ENCODE peak calls at places on chromosomes 16 and 17, in nine cellular contexts. One of them, this sample, is unnamed.

GRCh38 chr16:84876873-84877606 is 57.3 kb downstream of the CRISPLD2 start:
- DNase-seq in PC-9: no peak
- DNase-seq in glutamatergic neuron: no peak
- DNase-seq in mucosa of descending colon: no peak
- DNase-seq in K562: no peak
- DNase-seq in heart left ventricle: no peak
- DNase-seq in left ventricle myocardium inferior: peak
- DNase-seq in cardiac muscle cell: no peak
- DNase-seq in activated B cell treated with CpG ODN at 0.5 μM for 24 hours: no peak
- DNase-seq in this sample: no peak

GRCh38 chr16:54591816-54592246 is 305.2 kb upstream of the IRX3 start:
- DNase-seq in PC-9: no peak
- DNase-seq in glutamatergic neuron: no peak
- DNase-seq in mucosa of descending colon: no peak
- DNase-seq in K562: no peak
- DNase-seq in heart left ventricle: no peak
- DNase-seq in left ventricle myocardium inferior: no peak
- DNase-seq in cardiac muscle cell: no peak
- DNase-seq in activated B cell treated with CpG ODN at 0.5 μM for 24 hours: no peak
- DNase-seq in this sample: no peak

GRCh38 chr17:57550671-57551315 is 194.3 kb downstream of the CCDC182 start:
- DNase-seq in PC-9: no peak
- DNase-seq in glutamatergic neuron: no peak
- DNase-seq in mucosa of descending colon: no peak
- DNase-seq in K562: no peak
- DNase-seq in heart left ventricle: no peak
- DNase-seq in left ventricle myocardium inferior: no peak
- DNase-seq in cardiac muscle cell: no peak
- DNase-seq in activated B cell treated with CpG ODN at 0.5 μM for 24 hours: no peak
- DNase-seq in this sample: no peak

GRCh38 chr17:74920679-74921044 is 2.4 kb downstream of the USH1G start:
- DNase-seq in PC-9: no peak
- DNase-seq in glutamatergic neuron: peak
- DNase-seq in mucosa of descending colon: no peak
- DNase-seq in K562: peak
- DNase-seq in heart left ventricle: no peak
- DNase-seq in left ventricle myocardium inferior: no peak
- DNase-seq in cardiac muscle cell: no peak
- DNase-seq in activated B cell treated with CpG ODN at 0.5 μM for 24 hours: no peak
- DNase-seq in this sample: no peak

GRCh38 chr17:3012926-3013581 is 50.4 kb downstream of the OR1D5 start:
- DNase-seq in PC-9: peak
- DNase-seq in glutamatergic neuron: peak
- DNase-seq in mucosa of descending colon: peak
- DNase-seq in K562: peak
- DNase-seq in heart left ventricle: peak
- DNase-seq in left ventricle myocardium inferior: peak
- DNase-seq in cardiac muscle cell: peak
- DNase-seq in activated B cell treated with CpG ODN at 0.5 μM for 24 hours: peak
- DNase-seq in this sample: no peak

GRCh38 chr16:2095315-2095853 is 40.3 kb downstream of the PKD1 start:
- DNase-seq in PC-9: no peak
- DNase-seq in glutamatergic neuron: no peak
- DNase-seq in mucosa of descending colon: no peak
- DNase-seq in K562: no peak
- DNase-seq in heart left ventricle: no peak
- DNase-seq in left ventricle myocardium inferior: no peak
- DNase-seq in cardiac muscle cell: no peak
- DNase-seq in activated B cell treated with CpG ODN at 0.5 μM for 24 hours: no peak
- DNase-seq in this sample: no peak

GRCh38 chr16:84907575-84907974 is 87.8 kb downstream of the CRISPLD2 start:
- DNase-seq in PC-9: no peak
- DNase-seq in glutamatergic neuron: no peak
- DNase-seq in mucosa of descending colon: no peak
- DNase-seq in K562: no peak
- DNase-seq in heart left ventricle: peak
- DNase-seq in left ventricle myocardium inferior: no peak
- DNase-seq in cardiac muscle cell: peak
- DNase-seq in activated B cell treated with CpG ODN at 0.5 μM for 24 hours: no peak
- DNase-seq in this sample: no peak

GRCh38 chr17:16072031-16072430 is 72.4 kb downstream of the TTC19 start:
- DNase-seq in PC-9: no peak
- DNase-seq in glutamatergic neuron: no peak
- DNase-seq in mucosa of descending colon: no peak
- DNase-seq in K562: no peak
- DNase-seq in heart left ventricle: no peak
- DNase-seq in left ventricle myocardium inferior: no peak
- DNase-seq in cardiac muscle cell: no peak
- DNase-seq in activated B cell treated with CpG ODN at 0.5 μM for 24 hours: no peak
- DNase-seq in this sample: no peak

GRCh38 chr16:1159973-1160772 is 7.3 kb downstream of the CACNA1H start:
- DNase-seq in PC-9: no peak
- DNase-seq in glutamatergic neuron: peak
- DNase-seq in mucosa of descending colon: no peak
- DNase-seq in K562: no peak
- DNase-seq in heart left ventricle: peak
- DNase-seq in left ventricle myocardium inferior: peak
- DNase-seq in cardiac muscle cell: no peak
- DNase-seq in activated B cell treated with CpG ODN at 0.5 μM for 24 hours: no peak
- DNase-seq in this sample: no peak

GRCh38 chr17:846901-847777 is 65.0 kb downstream of the MRM3 start:
- DNase-seq in PC-9: no peak
- DNase-seq in glutamatergic neuron: no peak
- DNase-seq in mucosa of descending colon: no peak
- DNase-seq in K562: no peak
- DNase-seq in heart left ventricle: no peak
- DNase-seq in left ventricle myocardium inferior: no peak
- DNase-seq in cardiac muscle cell: no peak
- DNase-seq in activated B cell treated with CpG ODN at 0.5 μM for 24 hours: no peak
- DNase-seq in this sample: no peak

GRCh38 chr16:62034236-62035114 is 1.8 kb downstream of the CDH8 start:
- DNase-seq in PC-9: no peak
- DNase-seq in glutamatergic neuron: no peak
- DNase-seq in mucosa of descending colon: no peak
- DNase-seq in K562: no peak
- DNase-seq in heart left ventricle: no peak
- DNase-seq in left ventricle myocardium inferior: no peak
- DNase-seq in cardiac muscle cell: no peak
- DNase-seq in activated B cell treated with CpG ODN at 0.5 μM for 24 hours: no peak
- DNase-seq in this sample: no peak

GRCh38 chr16:83002351-83003334 is 375.9 kb downstream of the CDH13 start:
- DNase-seq in PC-9: no peak
- DNase-seq in glutamatergic neuron: no peak
- DNase-seq in mucosa of descending colon: no peak
- DNase-seq in K562: no peak
- DNase-seq in heart left ventricle: no peak
- DNase-seq in left ventricle myocardium inferior: no peak
- DNase-seq in cardiac muscle cell: peak
- DNase-seq in activated B cell treated with CpG ODN at 0.5 μM for 24 hours: no peak
- DNase-seq in this sample: no peak

GRCh38 chr16:46801428-46802049 is 29.4 kb downstream of the C16orf87 start:
- DNase-seq in PC-9: no peak
- DNase-seq in glutamatergic neuron: no peak
- DNase-seq in mucosa of descending colon: no peak
- DNase-seq in K562: no peak
- DNase-seq in heart left ventricle: no peak
- DNase-seq in left ventricle myocardium inferior: no peak
- DNase-seq in cardiac muscle cell: peak
- DNase-seq in activated B cell treated with CpG ODN at 0.5 μM for 24 hours: no peak
- DNase-seq in this sample: no peak

GRCh38 chr16:8925455-8925854 is 38.3 kb downstream of the USP7 start:
- DNase-seq in PC-9: no peak
- DNase-seq in glutamatergic neuron: no peak
- DNase-seq in mucosa of descending colon: no peak
- DNase-seq in K562: no peak
- DNase-seq in heart left ventricle: no peak
- DNase-seq in left ventricle myocardium inferior: no peak
- DNase-seq in cardiac muscle cell: no peak
- DNase-seq in activated B cell treated with CpG ODN at 0.5 μM for 24 hours: no peak
- DNase-seq in this sample: no peak

GRCh38 chr16:65178151-65178550 is 56.3 kb upstream of the CDH11 start:
- DNase-seq in PC-9: no peak
- DNase-seq in glutamatergic neuron: no peak
- DNase-seq in mucosa of descending colon: no peak
- DNase-seq in K562: no peak
- DNase-seq in heart left ventricle: no peak
- DNase-seq in left ventricle myocardium inferior: no peak
- DNase-seq in cardiac muscle cell: peak
- DNase-seq in activated B cell treated with CpG ODN at 0.5 μM for 24 hours: no peak
- DNase-seq in this sample: no peak

GRCh38 chr17:17749921-17750320 is 68.7 kb downstream of the RAI1 start:
- DNase-seq in PC-9: peak
- DNase-seq in glutamatergic neuron: peak
- DNase-seq in mucosa of descending colon: no peak
- DNase-seq in K562: peak
- DNase-seq in heart left ventricle: no peak
- DNase-seq in left ventricle myocardium inferior: no peak
- DNase-seq in cardiac muscle cell: peak
- DNase-seq in activated B cell treated with CpG ODN at 0.5 μM for 24 hours: no peak
- DNase-seq in this sample: peak

DNA sequence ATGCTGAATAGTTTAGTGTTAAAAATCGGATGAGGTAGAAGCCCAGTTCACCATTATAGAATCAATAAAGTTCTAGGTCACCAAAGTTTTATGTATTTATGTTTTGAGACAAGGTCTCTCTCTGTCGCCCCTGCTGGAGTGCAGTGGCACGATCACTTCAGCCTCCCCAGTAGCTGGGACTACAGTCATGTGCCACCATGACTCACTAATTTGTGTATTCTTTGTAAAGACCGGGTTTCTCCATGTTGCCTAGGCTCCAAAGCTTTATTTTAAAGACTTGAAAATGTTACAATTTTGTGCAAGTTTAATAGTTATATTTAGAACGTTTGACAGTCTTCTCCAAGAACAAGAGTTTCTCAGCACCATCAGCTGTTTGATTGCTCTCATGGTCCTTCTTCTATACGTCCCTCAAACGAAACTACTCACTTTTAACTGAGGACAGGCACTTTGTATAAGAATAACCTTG is 32.1 kb downstream of the NDE1 start:
- DNase-seq in PC-9: peak
- DNase-seq in glutamatergic neuron: peak
- DNase-seq in mucosa of descending colon: no peak
- DNase-seq in K562: peak
- DNase-seq in heart left ventricle: no peak
- DNase-seq in left ventricle myocardium inferior: no peak
- DNase-seq in cardiac muscle cell: peak
- DNase-seq in activated B cell treated with CpG ODN at 0.5 μM for 24 hours: no peak
- DNase-seq in this sample: peak
- TF ChIP-seq CTCF in PC-9: peak
- TF ChIP-seq CTCF in glutamatergic neuron: peak
- TF ChIP-seq CTCF in mucosa of descending colon: no peak
- TF ChIP-seq CTCF in K562: peak
- TF ChIP-seq CTCF in heart left ventricle: peak
- TF ChIP-seq CTCF in left ventricle myocardium inferior: peak
- TF ChIP-seq CTCF in cardiac muscle cell: peak
- TF ChIP-seq CTCF in activated B cell treated with CpG ODN at 0.5 μM for 24 hours: no peak
- TF ChIP-seq CTCF in this sample: peak

DNA sequence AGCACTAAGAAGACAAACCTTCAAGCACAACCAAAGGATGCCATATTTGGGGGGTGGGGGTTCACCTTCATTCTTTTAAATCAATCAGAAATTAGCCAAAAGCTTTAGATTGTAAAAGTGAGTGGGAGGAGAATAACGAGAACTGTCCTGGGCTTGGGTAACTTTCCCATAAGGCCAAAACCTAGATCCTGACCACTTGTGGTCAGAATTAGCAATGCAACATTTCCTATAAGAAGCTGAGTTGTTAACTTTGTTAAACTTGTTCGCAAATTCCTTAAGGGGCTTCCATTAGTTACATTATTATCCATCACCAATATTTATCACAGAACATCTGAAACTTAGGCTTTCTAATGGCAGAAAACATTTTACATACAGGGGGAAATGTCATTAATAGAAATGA is 25.1 kb downstream of the STAT5B start:
- DNase-seq in PC-9: no peak
- DNase-seq in glutamatergic neuron: no peak
- DNase-seq in mucosa of descending colon: no peak
- DNase-seq in K562: peak
- DNase-seq in heart left ventricle: no peak
- DNase-seq in left ventricle myocardium inferior: no peak
- DNase-seq in cardiac muscle cell: peak
- DNase-seq in activated B cell treated with CpG ODN at 0.5 μM for 24 hours: no peak
- DNase-seq in this sample: no peak
- TF ChIP-seq CTCF in PC-9: peak
- TF ChIP-seq CTCF in glutamatergic neuron: no peak
- TF ChIP-seq CTCF in mucosa of descending colon: no peak
- TF ChIP-seq CTCF in K562: peak
- TF ChIP-seq CTCF in heart left ventricle: peak
- TF ChIP-seq CTCF in left ventricle myocardium inferior: peak
- TF ChIP-seq CTCF in cardiac muscle cell: peak
- TF ChIP-seq CTCF in activated B cell treated with CpG ODN at 0.5 μM for 24 hours: no peak
- TF ChIP-seq CTCF in this sample: no peak

DNA sequence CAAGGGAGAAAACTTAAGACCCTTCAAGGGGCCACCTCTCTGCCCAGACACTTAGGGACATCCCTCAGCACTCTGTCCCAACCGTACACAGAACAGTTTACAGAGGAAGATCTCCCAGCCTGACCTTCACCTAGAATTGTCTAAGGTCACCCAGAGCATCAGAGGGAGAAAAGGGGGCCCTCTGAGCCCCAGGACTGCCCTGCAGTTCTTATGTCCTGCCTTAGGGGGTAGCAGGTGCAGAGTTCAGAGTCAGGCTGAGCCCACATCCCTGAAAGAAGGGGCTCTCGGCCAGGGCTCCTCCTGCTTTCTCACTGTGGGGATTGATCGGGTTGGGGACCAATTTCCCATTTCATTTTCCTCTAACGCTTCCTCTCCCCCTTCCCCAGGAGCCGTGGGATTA is 15.4 kb downstream of the CA4 start:
- DNase-seq in PC-9: no peak
- DNase-seq in glutamatergic neuron: no peak
- DNase-seq in mucosa of descending colon: no peak
- DNase-seq in K562: peak
- DNase-seq in heart left ventricle: no peak
- DNase-seq in left ventricle myocardium inferior: no peak
- DNase-seq in cardiac muscle cell: no peak
- DNase-seq in activated B cell treated with CpG ODN at 0.5 μM for 24 hours: no peak
- DNase-seq in this sample: no peak
- TF ChIP-seq CTCF in PC-9: no peak
- TF ChIP-seq CTCF in glutamatergic neuron: no peak
- TF ChIP-seq CTCF in mucosa of descending colon: no peak
- TF ChIP-seq CTCF in K562: no peak
- TF ChIP-seq CTCF in heart left ventricle: no peak
- TF ChIP-seq CTCF in left ventricle myocardium inferior: no peak
- TF ChIP-seq CTCF in cardiac muscle cell: no peak
- TF ChIP-seq CTCF in activated B cell treated with CpG ODN at 0.5 μM for 24 hours: no peak
- TF ChIP-seq CTCF in this sample: no peak

DNA sequence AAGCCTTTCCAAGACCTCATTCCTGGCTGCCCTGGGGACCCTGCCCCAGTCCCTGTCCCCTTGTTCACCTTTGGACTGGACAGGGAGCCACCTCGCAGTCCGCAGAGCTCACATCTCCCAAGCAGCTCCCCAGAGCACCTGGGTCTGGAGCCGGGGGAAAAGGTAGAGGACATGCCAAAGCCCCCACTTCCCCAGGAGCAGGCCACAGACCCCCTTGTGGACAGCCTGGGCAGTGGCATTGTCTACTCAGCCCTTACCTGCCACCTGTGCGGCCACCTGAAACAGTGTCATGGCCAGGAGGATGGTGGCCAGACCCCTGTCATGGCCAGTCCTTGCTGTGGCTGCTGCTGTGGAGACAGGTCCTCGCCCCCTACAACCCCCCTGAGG is 38.7 kb upstream of the IL21R start:
- DNase-seq in PC-9: no peak
- DNase-seq in glutamatergic neuron: no peak
- DNase-seq in mucosa of descending colon: no peak
- DNase-seq in K562: no peak
- DNase-seq in heart left ventricle: no peak
- DNase-seq in left ventricle myocardium inferior: no peak
- DNase-seq in cardiac muscle cell: no peak
- DNase-seq in activated B cell treated with CpG ODN at 0.5 μM for 24 hours: no peak
- DNase-seq in this sample: no peak
- TF ChIP-seq CTCF in PC-9: no peak
- TF ChIP-seq CTCF in glutamatergic neuron: no peak
- TF ChIP-seq CTCF in mucosa of descending colon: no peak
- TF ChIP-seq CTCF in K562: peak
- TF ChIP-seq CTCF in heart left ventricle: no peak
- TF ChIP-seq CTCF in left ventricle myocardium inferior: no peak
- TF ChIP-seq CTCF in cardiac muscle cell: no peak
- TF ChIP-seq CTCF in activated B cell treated with CpG ODN at 0.5 μM for 24 hours: no peak
- TF ChIP-seq CTCF in this sample: no peak

This sample was measured in natural killer cell.